ENCODE peak calls at places on chromosomes 16 and 17, in five cellular contexts. J is heart left ventricle; N is pancreas; U is GM23338; G is CD8-positive, alpha-beta memory T cell. W is an unnamed sample.

GRCh38 chr16:82506734-82507133 is 120.0 kb upstream of the CDH13 start:
- DNase-seq in J (no peak), G (no peak), U (no peak), N (no peak), W (no peak)

GRCh38 chr16:19830902-19831555 is 53.6 kb downstream of the GPRC5B start:
- DNase-seq in N (no peak), J (no peak), G (no peak), U (no peak), W (no peak)

GRCh38 chr17:40327735-40328385 is 18.9 kb downstream of the RARA start:
- DNase-seq in J (peak; percentile 71), U (no peak), N (no peak), G (no peak), W (no peak)

GRCh38 chr16:89923640-89924297 is 627 bp downstream of the TUBB3 start:
- DNase-seq in J (peak; percentile 66), G (no peak), U (peak; percentile 66), N (no peak), W (no peak)

GRCh38 chr16:30076276-30076791 is 540 bp downstream of the PPP4C start:
- DNase-seq in J (no peak), N (peak; percentile 57), U (no peak), G (no peak), W (no peak)

GRCh38 chr17:44000871-44001460 is 3.5 kb upstream of the NAGS start:
- DNase-seq in U (no peak), J (no peak), G (no peak), N (no peak), W (no peak)

GRCh38 chr17:59107306-59107670 is 608 bp upstream of the TRIM37 start:
- DNase-seq in N (no peak), G (no peak), J (no peak), U (no peak), W (no peak)

GRCh38 chr16:81315271-81316175 is 761 bp downstream of the GAN start:
- DNase-seq in J (peak; percentile 77), U (peak; percentile 33), N (peak; percentile 64), G (peak; percentile 56), W (peak; percentile 47)

GRCh38 chr16:57758331-57759117 is 23.0 kb downstream of the KATNB1 start:
- DNase-seq in J (peak; percentile 67), U (no peak), N (no peak), G (peak; percentile 38), W (no peak)

GRCh38 chr16:674214-674881 is 1.1 kb upstream of the RHBDL1 start:
- DNase-seq in G (no peak), U (no peak), N (no peak), J (no peak), W (no peak)

GRCh38 chr17:35171834-35172233 is 22.4 kb downstream of the SLC35G3 start:
- DNase-seq in J (no peak), N (no peak), U (no peak), G (no peak), W (no peak)

GRCh38 chr16:23384878-23385277 is 68.1 kb downstream of the COG7 start:
- DNase-seq in G (no peak), J (no peak), U (no peak), N (peak; percentile 11), W (no peak)

GRCh38 chr16:12874135-12874534 is 27.3 kb upstream of the SHISA9 start:
- DNase-seq in J (no peak), G (no peak), U (peak; percentile 35), N (no peak), W (no peak)

GRCh38 chr17:40553694-40554534 is 11.4 kb downstream of the CCR7 start:
- DNase-seq in G (no peak), J (peak; percentile 82), N (no peak), U (no peak), W (no peak)

GRCh38 chr16:31453255-31454204 is 5.8 kb upstream of the ARMC5 start:
- DNase-seq in J (no peak), G (no peak), N (no peak), U (peak; percentile 62), W (no peak)

GRCh38 chr17:31699281-31699680 is 159.8 kb downstream of the COPRS start:
- DNase-seq in N (peak; percentile 30), J (no peak), U (no peak), G (no peak), W (no peak)

GRCh38 chr16:89274561-89275283 is 57.2 kb downstream of the ZNF778 start:
- DNase-seq in U (no peak), G (no peak), N (no peak), J (no peak), W (no peak)

GRCh38 chr17:75390982-75391381 is 14.5 kb downstream of the GRB2 start:
- DNase-seq in G (no peak), U (no peak), J (no peak), N (no peak), W (no peak)

GRCh38 chr17:17691468-17692263 is 10.4 kb downstream of the RAI1 start:
- DNase-seq in J (no peak), G (no peak), N (no peak), U (no peak), W (no peak)

GRCh38 chr17:7561028-7561575 is 617 bp upstream of the SENP3 start:
- DNase-seq in U (peak; percentile 95), N (peak; percentile 96), G (peak; percentile 85), J (peak; percentile 94), W (peak; percentile 67)

GRCh38 chr16:3065742-3066439 is 451 bp downstream of the IL32 start:
- DNase-seq in J (no peak), N (no peak), U (no peak), G (no peak), W (no peak)

GRCh38 chr17:60534010-60534555 is 8.0 kb upstream of the APPBP2 start:
- DNase-seq in U (no peak), N (no peak), J (no peak), G (no peak), W (no peak)

GRCh38 chr16:425740-426114 is 278 bp downstream of the RAB11FIP3 start:
- DNase-seq in N (peak; percentile 50), U (peak; percentile 55), J (no peak), G (peak; percentile 61), W (no peak)

GRCh38 chr17:73510981-73511442 is 133.2 kb downstream of the SDK2 start:
- DNase-seq in N (no peak), J (no peak), U (no peak), G (no peak), W (no peak)

GRCh38 chr17:62761884-62762283 is 46.2 kb downstream of the MARCHF10 start:
- DNase-seq in J (no peak), U (peak; percentile 80), G (no peak), N (no peak), W (no peak)

GRCh38 chr17:20300399-20301037 is 166.8 kb downstream of the LGALS9B start:
- DNase-seq in J (no peak), N (no peak), U (no peak), G (no peak), W (no peak)

GRCh38 chr17:57937492-57937891 is 17.7 kb downstream of the CUEDC1 start:
- DNase-seq in N (no peak), J (no peak), G (no peak), U (no peak), W (no peak)

GRCh38 chr17:57939797-57940196 is 15.4 kb downstream of the CUEDC1 start:
- DNase-seq in J (no peak), G (no peak), U (no peak), N (no peak), W (no peak)

GRCh38 chr17:57940217-57940616 is 15.0 kb downstream of the CUEDC1 start:
- DNase-seq in G (no peak), N (no peak), U (peak; percentile 50), J (no peak), W (no peak)

GRCh38 chr17:57938061-57938502 is 17.1 kb downstream of the CUEDC1 start:
- DNase-seq in N (no peak), U (no peak), G (no peak), J (no peak), W (no peak)

GRCh38 chr17:57935833-57936807 is 19.1 kb downstream of the CUEDC1 start:
- DNase-seq in J (no peak), N (no peak), U (peak; percentile 48), G (no peak), W (no peak)
- H3K4me1 ChIP-seq in J (peaks cover 84% of the 10 kb centered on the region), N (peaks cover 23% of the 10 kb centered on the region), U (peaks cover 13% of the 10 kb centered on the region), G (no peaks in the 10 kb centered on the region), W (peaks cover 6% of the 10 kb centered on the region)

GRCh38 chr16:86635181-86635580 is 56.8 kb downstream of the FOXL1 start:
- DNase-seq in U (no peak), J (no peak), N (no peak), G (no peak), W (no peak)
- H3K4me1 ChIP-seq in U (no peaks in the 10 kb centered on the region), J (no peaks in the 10 kb centered on the region), N (no peaks in the 10 kb centered on the region), G (no peaks in the 10 kb centered on the region), W (no peaks in the 10 kb centered on the region)

GRCh38 chr16:84618428-84619102 is 687 bp upstream of the COTL1 start:
- DNase-seq in N (no peak), J (peak; percentile 63), G (no peak), U (peak; percentile 91), W (no peak)

GRCh38 chr16:84617068-84617630 is 729 bp downstream of the COTL1 start:
- DNase-seq in U (no peak), J (peak; percentile 72), G (peak; percentile 65), N (no peak), W (no peak)

GRCh38 chr16:84619103-84619460 is 1.2 kb upstream of the COTL1 start:
- DNase-seq in U (no peak), G (no peak), N (no peak), J (no peak), W (no peak)

GRCh38 chr16:84616515-84616914 is 1.4 kb downstream of the COTL1 start:
- DNase-seq in J (no peak), G (peak; percentile 62), N (no peak), U (no peak), W (peak; percentile 34)

DNA sequence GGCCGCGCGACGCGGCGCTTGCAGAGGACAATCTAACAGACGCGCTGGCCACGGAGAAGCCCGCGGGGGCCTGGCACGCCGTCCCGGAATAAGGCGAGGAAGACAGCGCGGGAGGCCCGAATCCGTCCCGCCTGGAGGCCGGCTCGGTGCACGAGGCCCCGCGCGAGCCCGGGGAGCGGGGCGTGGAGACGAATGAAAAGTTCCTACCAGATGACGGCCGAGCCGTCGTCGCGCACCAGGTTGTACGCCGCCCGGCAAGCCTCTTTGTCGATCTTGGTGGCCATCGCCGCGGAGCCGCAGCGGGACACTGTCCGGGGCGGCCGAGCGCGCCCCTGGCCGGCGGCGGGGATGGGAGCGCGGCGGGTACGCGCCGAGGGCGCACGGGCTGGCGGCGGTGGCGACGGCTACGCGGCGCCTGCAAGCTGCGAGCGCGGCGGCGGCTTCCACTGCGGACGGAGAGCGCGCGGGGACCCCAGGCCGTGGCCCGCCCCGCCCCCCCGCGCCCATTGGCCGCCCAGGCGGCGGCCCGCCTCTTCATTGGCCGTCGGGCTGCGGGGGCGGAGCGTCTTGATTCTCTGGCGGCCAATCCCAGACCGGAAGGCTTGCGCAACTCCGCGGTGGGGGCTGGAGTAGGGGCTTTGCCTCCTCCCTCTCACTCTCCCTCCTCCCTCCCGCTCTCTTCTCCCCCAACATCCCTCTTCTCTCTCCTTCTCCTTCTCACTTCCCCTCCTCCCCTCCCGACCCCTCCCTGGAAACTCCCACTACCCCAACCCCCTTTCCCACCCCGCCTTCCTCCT is at the start of gene COTL1:
- DNase-seq in N (peak; percentile 95), J (peak; percentile 99), G (peak; percentile 96), U (peak; percentile 98), W (peak; percentile 90)
- H3K4me1 ChIP-seq in N (no peaks in the 10 kb centered on the region), J (peaks cover 11% of the 10 kb centered on the region), G (peaks cover 42% of the 10 kb centered on the region), U (peaks cover 15% of the 10 kb centered on the region), W (peaks cover 44% of the 10 kb centered on the region)

DNA sequence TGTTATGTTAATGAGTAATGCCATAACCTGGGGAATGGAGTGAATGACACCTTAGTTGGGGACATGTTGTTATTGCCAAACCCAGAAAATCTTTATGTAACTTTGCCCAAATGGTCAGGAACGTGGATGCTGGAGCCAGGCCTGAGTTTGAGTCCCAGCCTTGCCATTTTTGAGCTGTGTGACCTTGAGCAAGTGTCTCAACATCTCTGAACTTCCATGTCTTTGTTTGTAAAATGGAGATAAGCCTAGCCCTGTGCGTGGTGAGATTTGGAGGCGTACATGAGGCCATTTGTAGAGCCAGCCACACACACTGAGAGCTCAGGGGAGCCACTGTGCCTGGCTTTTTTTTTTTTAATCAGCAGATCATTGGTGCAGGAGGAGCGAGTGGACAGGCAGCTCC is 247.3 kb downstream of the FOXL1 start:
- DNase-seq in G (no peak), J (no peak), N (no peak), U (no peak), W (no peak)
- H3K4me1 ChIP-seq in G (no peaks in the 10 kb centered on the region), J (no peaks in the 10 kb centered on the region), N (no peaks in the 10 kb centered on the region), U (peaks cover 19% of the 10 kb centered on the region), W (no peaks in the 10 kb centered on the region)